ENCODE peak calls at places on chromosomes 12 and 14, in five cellular contexts. I, N, C, X and Y are unnamed samples.
A peak's percentile ranks its signal among the peaks of the same experiment; 100 is the strongest.

GRCh38 chr14:91119556-91120311 is 5.9 kb downstream of the DGLUCY start:
- DNase-seq in I (peak; percentile 33), N (no peak), C (no peak), X (no peak), Y (peak; percentile 19)

GRCh38 chr12:67701121-67701520 is 52.6 kb downstream of the DYRK2 start:
- DNase-seq in I (no peak), N (no peak), C (no peak), X (no peak), Y (no peak)

GRCh38 chr12:58914457-58914856 is 5.8 kb downstream of the LRIG3 start:
- DNase-seq in I (no peak), N (no peak), C (no peak), X (no peak), Y (no peak)

GRCh38 chr12:4036872-4037271 is 163.7 kb upstream of the PARP11 start:
- DNase-seq in I (no peak), N (no peak), C (no peak), X (no peak), Y (no peak)

GRCh38 chr12:131092911-131093901 is 139.5 kb downstream of the ADGRD1 start:
- DNase-seq in I (no peak), N (no peak), C (no peak), X (no peak), Y (peak; percentile 92)

GRCh38 chr12:108495054-108495453 is 20.0 kb upstream of the FICD start:
- DNase-seq in I (peak; percentile 32), N (no peak), C (no peak), X (peak; percentile 67), Y (peak; percentile 68)

GRCh38 chr14:104100171-104101085 is 14.9 kb downstream of the ASPG start:
- DNase-seq in I (no peak), N (no peak), C (no peak), X (no peak), Y (no peak)

GRCh38 chr12:40917561-40917960 is 225.3 kb downstream of the CNTN1 start:
- DNase-seq in I (no peak), N (no peak), C (no peak), X (no peak), Y (no peak)

GRCh38 chr14:20755037-20755436 is 9.3 kb downstream of the EDDM3A start:
- DNase-seq in I (no peak), N (no peak), C (no peak), X (no peak), Y (no peak)

GRCh38 chr14:32947081-32947480 is 8.4 kb downstream of the NPAS3 start:
- DNase-seq in I (no peak), N (no peak), C (no peak), X (no peak), Y (no peak)

GRCh38 chr14:99535448-99535847 is 54.2 kb downstream of the CCNK start:
- DNase-seq in I (no peak), N (no peak), C (no peak), X (no peak), Y (no peak)